ENCODE peak calls at places on chromosomes 4 and X, in four cellular contexts. One of them, this sample, is unnamed.

GRCh38 chr4:164304861-164305260 is 449.1 kb upstream of the SMIM31 start:
- DNase-seq in omental fat pad: no peak
- DNase-seq in left ventricle myocardium inferior: no peak
- DNase-seq in BE2C: no peak
- DNase-seq in this sample: no peak

GRCh38 chr4:3431446-3431993 is 10.2 kb upstream of the HGFAC start:
- DNase-seq in omental fat pad: no peak
- DNase-seq in BE2C: no peak
- DNase-seq in left ventricle myocardium inferior: no peak
- DNase-seq in this sample: no peak

GRCh38 chr4:153790962-153791551 is 2.2 kb upstream of the SFRP2 start:
- DNase-seq in BE2C: peak
- DNase-seq in omental fat pad: no peak
- DNase-seq in left ventricle myocardium inferior: no peak
- DNase-seq in this sample: peak

GRCh38 chrX:18674417-18674787 is 2.5 kb upstream of the RS1 start:
- DNase-seq in omental fat pad: no peak
- DNase-seq in left ventricle myocardium inferior: peak
- DNase-seq in BE2C: peak
- DNase-seq in this sample: peak

GRCh38 chrX:116272328-116272727 is 101.8 kb downstream of the AGTR2 start:
- DNase-seq in BE2C: no peak
- DNase-seq in left ventricle myocardium inferior: no peak
- DNase-seq in omental fat pad: no peak
- DNase-seq in this sample: no peak

GRCh38 chrX:47093860-47094259 is 15.6 kb downstream of the RGN start:
- DNase-seq in BE2C: no peak
- DNase-seq in omental fat pad: no peak
- DNase-seq in left ventricle myocardium inferior: no peak
- DNase-seq in this sample: no peak

GRCh38 chr4:139509727-139510410 is 46.1 kb downstream of the SETD7 start:
- DNase-seq in omental fat pad: no peak
- DNase-seq in left ventricle myocardium inferior: no peak
- DNase-seq in BE2C: no peak
- DNase-seq in this sample: no peak

GRCh38 chr4:180999217-180999616 is 1244.0 kb upstream of the TENM3 start:
- DNase-seq in BE2C: peak
- DNase-seq in left ventricle myocardium inferior: no peak
- DNase-seq in omental fat pad: no peak
- DNase-seq in this sample: no peak

GRCh38 chr4:174697164-174697563 is 131.9 kb downstream of the GLRA3 start:
- DNase-seq in omental fat pad: no peak
- DNase-seq in BE2C: no peak
- DNase-seq in left ventricle myocardium inferior: no peak
- DNase-seq in this sample: no peak

DNA sequence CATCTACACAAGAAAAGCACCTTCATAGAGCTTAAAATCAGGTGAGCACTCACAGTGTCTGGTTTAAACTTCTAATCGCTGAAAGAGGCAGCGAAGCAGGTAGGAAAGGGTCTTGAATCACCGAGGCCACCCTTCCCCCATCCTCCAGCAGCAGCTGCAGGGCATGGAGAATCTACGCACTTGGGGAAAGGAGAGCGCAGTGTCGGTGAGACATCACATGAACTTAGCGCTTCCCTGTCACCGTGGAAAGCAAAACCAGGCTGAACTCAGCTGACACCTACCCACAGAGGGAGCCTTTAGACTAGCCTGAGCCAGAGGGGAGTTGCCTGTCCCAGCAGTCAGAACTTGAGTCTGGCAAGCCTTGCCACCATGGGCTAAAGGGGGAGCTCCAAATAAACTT is 197.2 kb upstream of the ZFP42 start:
- DNase-seq in omental fat pad: no peak
- DNase-seq in BE2C: no peak
- DNase-seq in left ventricle myocardium inferior: no peak
- DNase-seq in this sample: no peak
- TF ChIP-seq CTCF in omental fat pad: no peak
- TF ChIP-seq CTCF in BE2C: no peak
- TF ChIP-seq CTCF in left ventricle myocardium inferior: no peak
- TF ChIP-seq CTCF in this sample: no peak

DNA sequence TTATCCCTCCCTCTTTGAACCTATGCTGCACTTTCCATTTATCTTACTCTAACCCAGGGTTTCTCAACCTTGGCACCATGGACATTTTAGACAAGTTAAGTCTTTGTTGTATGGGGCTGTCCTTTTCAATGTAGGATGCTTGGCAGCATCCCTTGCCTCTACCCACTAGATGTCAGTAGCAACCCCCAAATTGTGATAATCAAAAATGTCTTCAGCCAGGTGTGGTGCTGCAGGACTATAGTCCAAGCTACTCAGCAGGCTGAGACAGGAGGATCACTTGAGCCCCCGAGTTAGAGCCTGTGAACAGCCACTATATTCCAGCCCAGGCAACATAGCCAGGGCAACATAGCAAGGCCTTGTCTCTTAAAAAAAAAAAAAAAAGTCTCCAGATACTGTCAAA is 7.0 kb downstream of the LRCH2 start:
- DNase-seq in omental fat pad: no peak
- DNase-seq in BE2C: peak
- DNase-seq in left ventricle myocardium inferior: no peak
- DNase-seq in this sample: no peak
- TF ChIP-seq CTCF in omental fat pad: no peak
- TF ChIP-seq CTCF in BE2C: peak
- TF ChIP-seq CTCF in left ventricle myocardium inferior: peak
- TF ChIP-seq CTCF in this sample: no peak

DNA sequence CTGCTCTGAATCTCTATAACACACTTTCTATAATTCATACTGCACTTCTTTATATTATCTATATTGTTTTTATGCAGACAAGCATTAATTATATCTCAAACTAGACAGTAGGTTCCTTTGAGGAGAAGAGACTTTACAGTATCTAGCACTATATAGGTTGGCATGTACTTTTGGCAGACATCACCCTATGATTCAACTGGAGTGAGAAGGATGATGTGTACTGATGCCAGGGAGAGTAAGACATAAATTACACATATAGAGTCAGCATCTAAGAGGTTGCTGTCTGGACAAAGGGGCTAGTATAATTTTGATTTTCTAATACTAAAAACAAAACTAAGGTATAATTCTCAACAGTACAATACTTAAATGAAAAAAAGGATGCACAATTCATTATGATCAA is 5.1 kb upstream of the RBM41 start:
- DNase-seq in omental fat pad: no peak
- DNase-seq in BE2C: no peak
- DNase-seq in left ventricle myocardium inferior: no peak
- DNase-seq in this sample: no peak
- TF ChIP-seq CTCF in omental fat pad: no peak
- TF ChIP-seq CTCF in BE2C: no peak
- TF ChIP-seq CTCF in left ventricle myocardium inferior: no peak
- TF ChIP-seq CTCF in this sample: no peak

GRCh38 chrX:721354-721753 is 90.8 kb downstream of the SHOX start:
- DNase-seq in BE2C: no peak
- DNase-seq in left ventricle myocardium inferior: no peak
- DNase-seq in omental fat pad: no peak
- DNase-seq in this sample: no peak
- TF ChIP-seq CTCF in BE2C: no peak
- TF ChIP-seq CTCF in left ventricle myocardium inferior: no peak
- TF ChIP-seq CTCF in omental fat pad: no peak
- TF ChIP-seq CTCF in this sample: no peak

GRCh38 chr4:53507058-53507457 is 84.2 kb downstream of the LNX1 start:
- DNase-seq in left ventricle myocardium inferior: no peak
- DNase-seq in BE2C: no peak
- DNase-seq in omental fat pad: no peak
- DNase-seq in this sample: no peak

GRCh38 chr4:53508446-53508845 is 82.8 kb downstream of the LNX1 start:
- DNase-seq in BE2C: no peak
- DNase-seq in left ventricle myocardium inferior: no peak
- DNase-seq in omental fat pad: no peak
- DNase-seq in this sample: no peak

GRCh38 chr4:53507671-53508286 is 83.5 kb downstream of the LNX1 start:
- DNase-seq in left ventricle myocardium inferior: peak
- DNase-seq in BE2C: no peak
- DNase-seq in omental fat pad: no peak
- DNase-seq in this sample: peak

GRCh38 chr4:53510316-53510715 is 81.0 kb downstream of the LNX1 start:
- DNase-seq in left ventricle myocardium inferior: no peak
- DNase-seq in omental fat pad: no peak
- DNase-seq in BE2C: no peak
- DNase-seq in this sample: no peak

DNA sequence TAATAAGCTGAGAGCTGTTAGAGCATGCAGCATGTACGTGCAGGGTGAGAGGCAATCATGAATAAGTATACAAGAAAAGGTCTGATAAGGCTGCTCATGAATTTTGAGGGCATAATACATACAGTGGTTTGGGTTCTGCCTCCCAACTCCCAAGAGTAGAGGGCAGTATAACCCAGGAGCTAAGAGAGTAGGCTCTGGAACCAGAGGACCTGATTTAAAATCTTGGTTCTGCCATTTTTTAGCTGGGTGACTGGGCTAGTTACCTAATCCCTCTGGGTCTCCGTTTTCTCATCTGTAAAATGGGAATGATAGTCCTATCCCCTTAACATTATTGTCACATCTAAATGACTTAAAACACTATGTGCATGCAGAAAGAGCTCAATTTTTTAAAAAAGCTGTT is 85.3 kb downstream of the LNX1 start:
- DNase-seq in omental fat pad: no peak
- DNase-seq in left ventricle myocardium inferior: no peak
- DNase-seq in BE2C: no peak
- DNase-seq in this sample: no peak
- TF ChIP-seq CTCF in omental fat pad: no peak
- TF ChIP-seq CTCF in left ventricle myocardium inferior: peak
- TF ChIP-seq CTCF in BE2C: peak
- TF ChIP-seq CTCF in this sample: no peak

GRCh38 chrX:23902419-23902818 is 5.3 kb downstream of the APOO start:
- DNase-seq in left ventricle myocardium inferior: no peak
- DNase-seq in BE2C: peak
- DNase-seq in omental fat pad: no peak
- DNase-seq in this sample: no peak
- TF ChIP-seq CTCF in left ventricle myocardium inferior: peak
- TF ChIP-seq CTCF in BE2C: peak
- TF ChIP-seq CTCF in omental fat pad: no peak
- TF ChIP-seq CTCF in this sample: peak

GRCh38 chr4:48149971-48150370 is 15.9 kb upstream of the TXK start:
- DNase-seq in omental fat pad: no peak
- DNase-seq in left ventricle myocardium inferior: no peak
- DNase-seq in BE2C: no peak
- DNase-seq in this sample: no peak

GRCh38 chr4:48147621-48148020 is 13.6 kb upstream of the TXK start:
- DNase-seq in BE2C: no peak
- DNase-seq in omental fat pad: no peak
- DNase-seq in left ventricle myocardium inferior: no peak
- DNase-seq in this sample: no peak

GRCh38 chr4:48153791-48154550 is 19.9 kb upstream of the TXK start:
- DNase-seq in BE2C: no peak
- DNase-seq in omental fat pad: no peak
- DNase-seq in left ventricle myocardium inferior: no peak
- DNase-seq in this sample: no peak

DNA sequence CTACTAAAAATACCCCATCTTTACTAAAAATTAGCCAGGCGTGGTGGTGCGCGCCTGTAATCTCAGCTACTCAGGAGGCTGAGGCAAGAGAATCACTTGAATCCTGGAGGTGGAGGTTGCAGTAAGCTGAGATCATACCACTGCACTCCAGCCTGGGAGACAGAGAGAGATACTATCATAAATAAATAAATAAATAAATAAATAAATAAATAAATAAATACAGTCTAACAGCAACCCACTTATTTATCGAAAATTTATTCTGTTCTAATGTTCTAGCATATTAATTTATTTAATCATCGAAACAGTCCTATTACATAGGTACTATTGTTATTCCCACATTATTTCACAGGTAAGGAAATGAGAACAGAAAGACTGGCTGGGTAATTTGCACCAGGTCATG is 18.2 kb upstream of the TXK start:
- DNase-seq in omental fat pad: no peak
- DNase-seq in left ventricle myocardium inferior: no peak
- DNase-seq in BE2C: no peak
- DNase-seq in this sample: no peak
- TF ChIP-seq CTCF in omental fat pad: no peak
- TF ChIP-seq CTCF in left ventricle myocardium inferior: no peak
- TF ChIP-seq CTCF in BE2C: no peak
- TF ChIP-seq CTCF in this sample: no peak

GRCh38 chrX:135632353-135632752 is 81.1 kb upstream of the CT45A1 start:
- DNase-seq in left ventricle myocardium inferior: no peak
- DNase-seq in BE2C: no peak
- DNase-seq in omental fat pad: no peak
- DNase-seq in this sample: no peak
- TF ChIP-seq CTCF in left ventricle myocardium inferior: peak
- TF ChIP-seq CTCF in BE2C: no peak
- TF ChIP-seq CTCF in omental fat pad: no peak
- TF ChIP-seq CTCF in this sample: no peak

DNA sequence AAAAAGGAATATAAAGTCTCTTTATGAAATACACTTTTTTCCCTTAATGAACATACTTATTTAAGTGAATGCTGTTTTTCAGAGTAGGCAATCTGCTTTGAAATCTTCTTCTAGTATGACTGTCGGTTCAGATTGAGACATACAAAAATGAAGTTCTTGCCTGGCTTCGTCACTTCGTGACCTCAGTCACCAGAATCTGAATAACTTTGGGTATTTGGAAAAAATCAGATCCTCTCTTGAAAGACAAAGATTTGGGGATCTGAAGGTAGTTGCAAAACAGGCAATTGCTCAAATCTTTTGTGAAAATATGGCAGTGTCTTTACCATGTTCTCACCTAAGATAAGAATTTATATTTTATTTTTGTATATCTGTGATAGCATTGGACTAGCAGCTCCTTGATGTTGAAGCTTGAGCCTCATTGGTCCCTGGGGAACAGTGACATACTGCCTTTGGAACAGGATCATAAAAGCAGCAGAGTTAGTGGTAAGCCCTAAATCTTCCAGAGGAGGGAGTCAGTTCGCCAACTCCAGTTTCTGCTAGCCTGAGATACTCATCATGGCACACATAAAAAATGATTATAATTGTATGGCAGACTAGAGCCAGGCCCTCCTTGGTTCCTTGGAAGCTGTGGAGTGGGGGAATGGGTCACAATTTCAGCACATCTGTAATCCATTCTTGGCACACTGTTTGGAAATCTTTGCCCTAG is 4.9 kb downstream of the ARFIP1 start:
- DNase-seq in omental fat pad: no peak
- DNase-seq in left ventricle myocardium inferior: no peak
- DNase-seq in BE2C: peak
- DNase-seq in this sample: no peak
- TF ChIP-seq CTCF in omental fat pad: no peak
- TF ChIP-seq CTCF in left ventricle myocardium inferior: no peak
- TF ChIP-seq CTCF in BE2C: peak
- TF ChIP-seq CTCF in this sample: no peak

DNA sequence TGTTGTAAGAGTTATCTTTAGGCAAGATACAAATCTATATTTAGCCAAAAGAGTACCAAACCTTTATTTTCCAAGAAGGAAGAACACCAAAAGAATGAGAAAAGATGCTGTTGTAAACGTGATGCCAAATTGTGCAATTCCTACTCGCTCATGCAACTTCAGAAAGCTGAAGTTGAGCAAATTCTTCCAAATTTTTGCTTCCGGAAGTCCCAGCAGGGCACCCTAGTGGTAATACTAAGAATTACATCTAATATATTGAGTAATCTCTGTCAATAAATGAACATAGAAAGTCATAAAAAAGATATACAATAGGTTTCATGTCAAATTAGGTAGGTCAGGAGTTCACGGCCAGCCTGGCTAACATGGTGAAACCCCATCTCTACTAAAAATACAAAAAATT is 36.0 kb upstream of the SMARCAD1 start:
- DNase-seq in left ventricle myocardium inferior: no peak
- DNase-seq in BE2C: no peak
- DNase-seq in omental fat pad: no peak
- DNase-seq in this sample: no peak
- TF ChIP-seq CTCF in left ventricle myocardium inferior: no peak
- TF ChIP-seq CTCF in BE2C: peak
- TF ChIP-seq CTCF in omental fat pad: no peak
- TF ChIP-seq CTCF in this sample: peak

This sample was measured in glutamatergic neuron.